ENCODE peak calls at places on chromosomes 7 and 10, in eight cellular contexts. X is lower leg skin, R is Peyer's patch, E is tibial nerve, H is body of pancreas, N is HCT116, K is upper lobe of left lung, W is esophagus muscularis mucosa. D is an unnamed sample.

GRCh38 chr10:97879241-97879640 is 29.6 kb downstream of the GOLGA7B start:
- DNase-seq in X (no peak), R (no peak), E (no peak), H (no peak), N (peak; percentile 21), K (no peak), W (no peak), D (peak; percentile 32)

GRCh38 chr7:55255501-55256445 is 109.4 kb upstream of the LANCL2 start:
- DNase-seq in X (peak; percentile 82), R (peak; percentile 90), E (peak; percentile 83), H (peak; percentile 89), N (peak; percentile 60), K (peak; percentile 97), W (no peak), D (peak; percentile 79)

GRCh38 chr7:26197153-26198115 is 3.1 kb downstream of the HNRNPA2B1 start:
- DNase-seq in X (no peak), R (no peak), E (no peak), H (no peak), N (no peak), K (no peak), W (no peak), D (no peak)

GRCh38 chr10:34049887-34050286 is 715.4 kb upstream of the NRP1 start:
- DNase-seq in X (no peak), R (no peak), E (no peak), H (no peak), N (no peak), K (no peak), W (no peak), D (no peak)

GRCh38 chr7:136923111-136923510 is 54.7 kb downstream of the CHRM2 start:
- DNase-seq in X (no peak), R (no peak), E (no peak), H (no peak), N (no peak), K (no peak), W (no peak), D (no peak)

GRCh38 chr7:105651798-105652197 is 70.5 kb upstream of the EFCAB10 start:
- DNase-seq in X (no peak), R (no peak), E (no peak), H (no peak), N (no peak), K (no peak), W (no peak), D (no peak)

GRCh38 chr10:126634915-126635314 is 35.6 kb downstream of the C10orf90 start:
- DNase-seq in X (no peak), R (no peak), E (no peak), H (no peak), N (no peak), K (no peak), W (no peak), D (no peak)

GRCh38 chr10:34187201-34187600 is 627.9 kb downstream of the PARD3 start:
- DNase-seq in X (no peak), R (no peak), E (no peak), H (no peak), N (no peak), K (no peak), W (no peak), D (no peak)

GRCh38 chr10:132155723-132156381 is 30.9 kb upstream of the DPYSL4 start:
- DNase-seq in X (no peak), R (no peak), E (no peak), H (peak; percentile 47), N (no peak), K (peak; percentile 60), W (no peak), D (no peak)

GRCh38 chr7:149883049-149883439 is 9.3 kb downstream of the ATP6V0E2 start:
- DNase-seq in X (no peak), R (no peak), E (no peak), H (no peak), N (no peak), K (no peak), W (no peak), D (no peak)

GRCh38 chr10:127195571-127196226 is 692 bp downstream of the INSYN2A start:
- DNase-seq in X (no peak), R (no peak), E (no peak), H (no peak), N (no peak), K (peak; percentile 86), W (no peak), D (no peak)

GRCh38 chr7:107890493-107890961 is 456 bp upstream of the DLD start:
- DNase-seq in X (no peak), R (no peak), E (peak; percentile 29), H (no peak), N (no peak), K (no peak), W (no peak), D (no peak)

GRCh38 chr7:106823631-106824030 is 41.5 kb upstream of the PIK3CG start:
- DNase-seq in X (no peak), R (no peak), E (no peak), H (no peak), N (peak; percentile 79), K (no peak), W (peak; percentile 39), D (no peak)

GRCh38 chr10:117896517-117896916 is 150.2 kb downstream of the RAB11FIP2 start:
- DNase-seq in X (no peak), R (no peak), E (no peak), H (no peak), N (no peak), K (no peak), W (no peak), D (peak; percentile 33)

GRCh38 chr7:43764039-43764789 is 5.7 kb downstream of the BLVRA start:
- DNase-seq in X (peak; percentile 49), R (peak; percentile 77), E (peak; percentile 41), H (peak; percentile 59), N (no peak), K (peak; percentile 65), W (peak; percentile 91), D (peak; percentile 91)

GRCh38 chr10:127872011-127872741 is 20.6 kb downstream of the CLRN3 start:
- DNase-seq in X (no peak), R (peak; percentile 44), E (no peak), H (no peak), N (no peak), K (no peak), W (no peak), D (no peak)

GRCh38 chr10:124472071-124472470 is 10.4 kb downstream of the LHPP start:
- DNase-seq in X (no peak), R (no peak), E (no peak), H (no peak), N (no peak), K (no peak), W (no peak), D (no peak)

GRCh38 chr10:118003146-118003545 is 43.6 kb downstream of the RAB11FIP2 start:
- DNase-seq in X (no peak), R (no peak), E (no peak), H (no peak), N (no peak), K (no peak), W (no peak), D (no peak)

GRCh38 chr7:131895541-131896173 is 339.2 kb upstream of the PODXL start:
- DNase-seq in X (no peak), R (no peak), E (no peak), H (no peak), N (peak; percentile 78), K (no peak), W (no peak), D (no peak)

GRCh38 chr10:24723386-24723787 is 300 bp downstream of the ARHGAP21 start:
- DNase-seq in X (no peak), R (peak; percentile 65), E (no peak), H (no peak), N (no peak), K (peak; percentile 92), W (no peak), D (peak; percentile 75)

GRCh38 chr10:62244785-62245595 is 23.7 kb downstream of the RTKN2 start:
- DNase-seq in X (peak; percentile 56), R (peak; percentile 79), E (peak; percentile 75), H (peak; percentile 21), N (peak; percentile 53), K (no peak), W (no peak), D (peak; percentile 54)

GRCh38 chr10:93452143-93452542 is 30.0 kb downstream of the MYOF start:
- DNase-seq in X (no peak), R (no peak), E (no peak), H (no peak), N (no peak), K (no peak), W (no peak), D (no peak)

GRCh38 chr7:139341776-139342244 is 673 bp downstream of the FMC1 start:
- DNase-seq in X (no peak), R (no peak), E (no peak), H (no peak), N (no peak), K (no peak), W (no peak), D (no peak)

GRCh38 chr7:12398186-12398585 is 5.5 kb downstream of the VWDE start:
- DNase-seq in X (no peak), R (no peak), E (no peak), H (no peak), N (no peak), K (no peak), W (no peak), D (no peak)
- TF ChIP-seq POLR2A in X (no peak), R (no peak), E (no peak), H (no peak), N (no peak), K (no peak), W (no peak), D (no peak)

GRCh38 chr7:157010588-157011332 is at the start of gene MNX1:
- DNase-seq in X (no peak), R (peak; percentile 88), E (no peak), H (peak; percentile 96), N (peak; percentile 54), K (peak; percentile 96), W (no peak), D (peak; percentile 53)
- TF ChIP-seq POLR2A in X (no peak), R (peak; percentile 73), E (no peak), H (peak; percentile 78), N (no peak), K (no peak), W (no peak), D (no peak)

GRCh38 chr7:2403014-2403717 is at the start of gene CHST12:
- DNase-seq in X (peak; percentile 92), R (peak; percentile 98), E (peak; percentile 95), H (peak; percentile 98), N (peak; percentile 74), K (peak; percentile 99), W (peak; percentile 98), D (peak; percentile 97)
- TF ChIP-seq POLR2A in X (no peak), R (peak; percentile 30), E (no peak), H (peak; percentile 48), N (no peak), K (no peak), W (no peak), D (peak; percentile 81)

DNA sequence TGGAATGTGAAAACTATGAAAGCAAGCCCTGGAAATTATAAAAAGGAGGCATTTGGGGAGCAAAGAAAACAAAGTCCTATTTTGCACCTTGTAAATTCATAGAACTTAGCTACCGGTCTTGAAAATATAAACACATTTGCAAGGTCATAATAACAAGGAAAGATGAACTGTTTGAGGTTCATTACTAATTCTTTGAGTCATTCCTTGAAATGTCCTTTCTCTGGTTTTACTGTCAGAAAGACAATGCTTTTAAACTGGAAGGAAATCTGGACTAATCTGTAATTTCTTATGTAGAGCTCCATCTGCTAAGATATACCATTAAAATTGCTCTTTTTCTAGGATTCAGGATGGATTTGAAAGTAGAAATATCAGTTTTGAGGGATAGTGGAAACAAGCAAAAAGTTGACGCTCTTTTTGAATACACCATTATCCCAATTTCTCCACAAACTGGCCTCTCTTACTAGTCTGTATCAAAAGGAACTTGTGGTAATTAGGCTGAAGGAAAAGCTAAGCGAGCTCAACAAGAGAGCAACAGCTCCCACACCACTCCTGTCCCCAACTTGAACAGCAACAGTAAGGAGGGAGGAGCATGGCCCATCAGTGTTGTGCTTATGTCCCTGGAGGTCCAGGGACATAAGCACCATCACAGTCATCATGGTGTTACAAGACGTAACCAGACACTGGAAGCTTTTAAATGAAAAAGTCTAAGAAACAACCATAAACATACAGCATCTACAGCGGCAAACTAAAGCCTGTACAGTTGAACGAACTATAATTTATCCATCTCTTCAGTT is 1.2 kb downstream of the ERLIN1 start:
- DNase-seq in X (no peak), R (no peak), E (no peak), H (no peak), N (peak; percentile 12), K (no peak), W (no peak), D (peak; percentile 74)
- TF ChIP-seq POLR2A in X (no peak), R (no peak), E (no peak), H (no peak), N (no peak), K (no peak), W (no peak), D (no peak)

D was measured in erythroblast.